ENCODE peak calls at places on chromosomes 7 and 10, in ten cellular contexts. One of them, this sample, is unnamed. For H3K36me3, the result is how much of the 10 kb centered on the place peaks cover.

GRCh38 chr7:27210441-27211083 is 10.7 kb upstream of the HOXA13 start:
- DNase-seq in DND-41: peak
- DNase-seq in mesenchymal stem cell: peak
- DNase-seq in mammary epithelial cell: peak
- DNase-seq in HCT116: no peak
- DNase-seq in fibroblast of lung: peak
- DNase-seq in H1: peak
- DNase-seq in hepatocyte: peak
- DNase-seq in endothelial cell of umbilical vein: no peak
- DNase-seq in IMR-90: peak
- DNase-seq in this sample: peak

GRCh38 chr7:70383947-70384475 is 747.9 kb upstream of the GALNT17 start:
- DNase-seq in HCT116: no peak
- DNase-seq in fibroblast of lung: no peak
- DNase-seq in endothelial cell of umbilical vein: no peak
- DNase-seq in hepatocyte: no peak
- DNase-seq in mammary epithelial cell: no peak
- DNase-seq in DND-41: no peak
- DNase-seq in IMR-90: no peak
- DNase-seq in H1: no peak
- DNase-seq in mesenchymal stem cell: no peak
- DNase-seq in this sample: no peak

GRCh38 chr10:88386878-88387773 is 196.0 kb downstream of the RNLS start:
- DNase-seq in H1: no peak
- DNase-seq in IMR-90: peak
- DNase-seq in mesenchymal stem cell: peak
- DNase-seq in mammary epithelial cell: peak
- DNase-seq in endothelial cell of umbilical vein: peak
- DNase-seq in DND-41: peak
- DNase-seq in HCT116: peak
- DNase-seq in fibroblast of lung: peak
- DNase-seq in hepatocyte: peak
- DNase-seq in this sample: peak

GRCh38 chr7:108097703-108098102 is 32.5 kb downstream of the LAMB4 start:
- DNase-seq in fibroblast of lung: no peak
- DNase-seq in hepatocyte: no peak
- DNase-seq in DND-41: no peak
- DNase-seq in H1: no peak
- DNase-seq in IMR-90: no peak
- DNase-seq in endothelial cell of umbilical vein: peak
- DNase-seq in mammary epithelial cell: no peak
- DNase-seq in HCT116: peak
- DNase-seq in mesenchymal stem cell: no peak
- DNase-seq in this sample: peak

GRCh38 chr7:22154130-22154529 is 202.8 kb downstream of the RAPGEF5 start:
- DNase-seq in H1: no peak
- DNase-seq in IMR-90: no peak
- DNase-seq in DND-41: peak
- DNase-seq in endothelial cell of umbilical vein: peak
- DNase-seq in HCT116: no peak
- DNase-seq in fibroblast of lung: peak
- DNase-seq in mesenchymal stem cell: no peak
- DNase-seq in hepatocyte: no peak
- DNase-seq in mammary epithelial cell: no peak
- DNase-seq in this sample: peak

GRCh38 chr7:149853157-149853556 is 15.0 kb downstream of the ZNF862 start:
- DNase-seq in endothelial cell of umbilical vein: no peak
- DNase-seq in DND-41: no peak
- DNase-seq in H1: no peak
- DNase-seq in fibroblast of lung: no peak
- DNase-seq in mesenchymal stem cell: no peak
- DNase-seq in hepatocyte: no peak
- DNase-seq in mammary epithelial cell: no peak
- DNase-seq in IMR-90: peak
- DNase-seq in HCT116: no peak
- DNase-seq in this sample: no peak

GRCh38 chr10:5905854-5906507 is 15.9 kb downstream of the FBH1 start:
- DNase-seq in H1: no peak
- DNase-seq in DND-41: no peak
- DNase-seq in mesenchymal stem cell: no peak
- DNase-seq in endothelial cell of umbilical vein: no peak
- DNase-seq in hepatocyte: no peak
- DNase-seq in fibroblast of lung: no peak
- DNase-seq in IMR-90: no peak
- DNase-seq in HCT116: no peak
- DNase-seq in mammary epithelial cell: no peak
- DNase-seq in this sample: no peak

GRCh38 chr7:104179178-104179577 is 28.6 kb downstream of the ORC5 start:
- DNase-seq in fibroblast of lung: peak
- DNase-seq in hepatocyte: no peak
- DNase-seq in HCT116: no peak
- DNase-seq in endothelial cell of umbilical vein: no peak
- DNase-seq in IMR-90: peak
- DNase-seq in mammary epithelial cell: no peak
- DNase-seq in DND-41: no peak
- DNase-seq in H1: no peak
- DNase-seq in mesenchymal stem cell: no peak
- DNase-seq in this sample: peak

GRCh38 chr7:116224492-116225098 is 14.3 kb downstream of the TES start:
- DNase-seq in IMR-90: no peak
- DNase-seq in hepatocyte: no peak
- DNase-seq in H1: no peak
- DNase-seq in HCT116: no peak
- DNase-seq in endothelial cell of umbilical vein: no peak
- DNase-seq in mammary epithelial cell: no peak
- DNase-seq in fibroblast of lung: no peak
- DNase-seq in mesenchymal stem cell: no peak
- DNase-seq in DND-41: no peak
- DNase-seq in this sample: no peak

GRCh38 chr10:68359189-68359588 is 26.5 kb upstream of the PBLD start:
- DNase-seq in endothelial cell of umbilical vein: no peak
- DNase-seq in H1: no peak
- DNase-seq in IMR-90: no peak
- DNase-seq in fibroblast of lung: no peak
- DNase-seq in DND-41: no peak
- DNase-seq in hepatocyte: no peak
- DNase-seq in HCT116: no peak
- DNase-seq in mesenchymal stem cell: no peak
- DNase-seq in mammary epithelial cell: no peak
- DNase-seq in this sample: no peak

GRCh38 chr7:55188590-55189446 is 170.0 kb downstream of the EGFR start:
- DNase-seq in IMR-90: no peak
- DNase-seq in HCT116: no peak
- DNase-seq in hepatocyte: peak
- DNase-seq in endothelial cell of umbilical vein: no peak
- DNase-seq in H1: peak
- DNase-seq in mesenchymal stem cell: no peak
- DNase-seq in fibroblast of lung: no peak
- DNase-seq in mammary epithelial cell: no peak
- DNase-seq in DND-41: no peak
- DNase-seq in this sample: no peak

GRCh38 chr7:55187701-55188491 is 169.1 kb downstream of the EGFR start:
- DNase-seq in H1: peak
- DNase-seq in IMR-90: no peak
- DNase-seq in DND-41: no peak
- DNase-seq in fibroblast of lung: no peak
- DNase-seq in HCT116: no peak
- DNase-seq in mammary epithelial cell: no peak
- DNase-seq in hepatocyte: peak
- DNase-seq in mesenchymal stem cell: no peak
- DNase-seq in endothelial cell of umbilical vein: peak
- DNase-seq in this sample: no peak

GRCh38 chr7:55185321-55185802 is 166.5 kb downstream of the EGFR start:
- DNase-seq in fibroblast of lung: no peak
- DNase-seq in hepatocyte: no peak
- DNase-seq in H1: peak
- DNase-seq in mammary epithelial cell: peak
- DNase-seq in IMR-90: peak
- DNase-seq in DND-41: no peak
- DNase-seq in mesenchymal stem cell: no peak
- DNase-seq in HCT116: no peak
- DNase-seq in endothelial cell of umbilical vein: no peak
- DNase-seq in this sample: no peak

GRCh38 chr7:55183897-55184296 is 165.1 kb downstream of the EGFR start:
- DNase-seq in fibroblast of lung: no peak
- DNase-seq in H1: no peak
- DNase-seq in hepatocyte: no peak
- DNase-seq in mesenchymal stem cell: no peak
- DNase-seq in HCT116: no peak
- DNase-seq in mammary epithelial cell: no peak
- DNase-seq in endothelial cell of umbilical vein: no peak
- DNase-seq in IMR-90: no peak
- DNase-seq in DND-41: no peak
- DNase-seq in this sample: no peak

GRCh38 chr7:55185941-55186609 is 167.3 kb downstream of the EGFR start:
- DNase-seq in DND-41: no peak
- DNase-seq in endothelial cell of umbilical vein: peak
- DNase-seq in IMR-90: peak
- DNase-seq in fibroblast of lung: peak
- DNase-seq in mesenchymal stem cell: peak
- DNase-seq in H1: peak
- DNase-seq in hepatocyte: peak
- DNase-seq in HCT116: peak
- DNase-seq in mammary epithelial cell: peak
- DNase-seq in this sample: no peak
- H3K36me3 ChIP-seq in DND-41: under half
- H3K36me3 ChIP-seq in endothelial cell of umbilical vein: under half
- H3K36me3 ChIP-seq in IMR-90: under half
- H3K36me3 ChIP-seq in fibroblast of lung: under half
- H3K36me3 ChIP-seq in mesenchymal stem cell: half or more
- H3K36me3 ChIP-seq in H1: under half
- H3K36me3 ChIP-seq in hepatocyte: under half
- H3K36me3 ChIP-seq in HCT116: under half
- H3K36me3 ChIP-seq in mammary epithelial cell: half or more
- H3K36me3 ChIP-seq in this sample: under half

DNA sequence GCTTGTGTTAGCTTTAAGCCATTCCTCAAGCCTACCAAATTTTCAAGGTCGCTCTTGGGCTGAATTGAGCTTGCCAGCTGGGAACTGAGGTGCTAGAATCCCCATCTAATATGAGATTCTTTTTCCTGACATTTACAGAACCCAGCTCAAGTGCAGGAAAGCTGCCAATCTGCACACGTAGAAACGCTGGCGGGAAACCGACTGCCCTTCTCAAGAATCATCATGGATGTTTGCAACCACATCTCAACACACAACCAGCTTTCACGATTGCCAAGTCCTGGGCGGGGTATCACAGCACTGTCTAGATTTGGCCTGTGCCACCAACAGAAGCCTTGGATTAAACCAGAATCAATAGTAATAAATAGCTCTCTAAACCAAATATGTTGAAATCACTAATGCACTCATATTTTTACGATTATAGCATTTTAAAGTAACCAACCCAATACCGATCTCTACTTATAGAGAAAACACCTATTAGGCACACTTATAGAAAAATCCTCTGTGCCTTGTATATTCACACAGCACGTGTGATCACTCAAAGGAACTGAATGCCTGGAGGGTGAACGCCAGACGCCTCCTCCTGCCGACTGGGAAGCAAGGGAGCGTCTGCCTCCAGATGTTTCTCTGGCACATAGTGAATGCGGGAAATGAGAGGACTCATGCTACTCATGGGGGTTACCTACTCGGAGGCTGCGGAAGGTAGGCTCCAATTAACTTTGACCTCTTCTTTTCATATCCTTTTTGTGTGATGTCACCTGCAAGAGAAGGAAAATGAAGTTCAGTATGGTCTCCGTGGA is 203.5 kb downstream of the DIP2C start:
- DNase-seq in endothelial cell of umbilical vein: no peak
- DNase-seq in H1: peak
- DNase-seq in fibroblast of lung: peak
- DNase-seq in mammary epithelial cell: no peak
- DNase-seq in IMR-90: no peak
- DNase-seq in HCT116: no peak
- DNase-seq in mesenchymal stem cell: no peak
- DNase-seq in DND-41: no peak
- DNase-seq in hepatocyte: no peak
- DNase-seq in this sample: no peak
- H2AFZ ChIP-seq in endothelial cell of umbilical vein: no peak
- H2AFZ ChIP-seq in H1: no peak
- H2AFZ ChIP-seq in fibroblast of lung: no peak
- H2AFZ ChIP-seq in mammary epithelial cell: no peak
- H2AFZ ChIP-seq in IMR-90: no peak
- H2AFZ ChIP-seq in HCT116: no peak
- H2AFZ ChIP-seq in mesenchymal stem cell: no peak
- H2AFZ ChIP-seq in DND-41: no peak
- H2AFZ ChIP-seq in hepatocyte: no peak
- H2AFZ ChIP-seq in this sample: no peak

GRCh38 chr10:844552-844951 is 87.0 kb downstream of the LARP4B start:
- DNase-seq in H1: no peak
- DNase-seq in IMR-90: peak
- DNase-seq in mammary epithelial cell: no peak
- DNase-seq in HCT116: no peak
- DNase-seq in mesenchymal stem cell: peak
- DNase-seq in DND-41: no peak
- DNase-seq in hepatocyte: no peak
- DNase-seq in fibroblast of lung: peak
- DNase-seq in endothelial cell of umbilical vein: no peak
- DNase-seq in this sample: no peak
- H3K36me3 ChIP-seq in H1: under half
- H3K36me3 ChIP-seq in IMR-90: under half
- H3K36me3 ChIP-seq in mammary epithelial cell: under half
- H3K36me3 ChIP-seq in HCT116: under half
- H3K36me3 ChIP-seq in mesenchymal stem cell: half or more
- H3K36me3 ChIP-seq in DND-41: half or more
- H3K36me3 ChIP-seq in hepatocyte: under half
- H3K36me3 ChIP-seq in fibroblast of lung: under half
- H3K36me3 ChIP-seq in endothelial cell of umbilical vein: under half
- H3K36me3 ChIP-seq in this sample: under half

GRCh38 chr7:94669773-94670495 is 14.0 kb upstream of the SGCE start:
- DNase-seq in H1: no peak
- DNase-seq in mammary epithelial cell: no peak
- DNase-seq in hepatocyte: no peak
- DNase-seq in fibroblast of lung: no peak
- DNase-seq in HCT116: no peak
- DNase-seq in DND-41: no peak
- DNase-seq in mesenchymal stem cell: no peak
- DNase-seq in endothelial cell of umbilical vein: no peak
- DNase-seq in IMR-90: no peak
- DNase-seq in this sample: no peak

GRCh38 chr7:94676431-94676830 is 20.5 kb upstream of the SGCE start:
- DNase-seq in fibroblast of lung: no peak
- DNase-seq in IMR-90: no peak
- DNase-seq in mammary epithelial cell: no peak
- DNase-seq in endothelial cell of umbilical vein: no peak
- DNase-seq in H1: no peak
- DNase-seq in DND-41: no peak
- DNase-seq in mesenchymal stem cell: no peak
- DNase-seq in hepatocyte: no peak
- DNase-seq in HCT116: no peak
- DNase-seq in this sample: no peak

GRCh38 chr7:94671444-94672235 is 15.7 kb upstream of the SGCE start:
- DNase-seq in DND-41: no peak
- DNase-seq in mammary epithelial cell: no peak
- DNase-seq in H1: no peak
- DNase-seq in mesenchymal stem cell: no peak
- DNase-seq in endothelial cell of umbilical vein: no peak
- DNase-seq in fibroblast of lung: no peak
- DNase-seq in hepatocyte: no peak
- DNase-seq in HCT116: no peak
- DNase-seq in IMR-90: no peak
- DNase-seq in this sample: no peak

GRCh38 chr7:94679341-94679740 is 23.4 kb upstream of the SGCE start:
- DNase-seq in mammary epithelial cell: no peak
- DNase-seq in mesenchymal stem cell: no peak
- DNase-seq in endothelial cell of umbilical vein: no peak
- DNase-seq in hepatocyte: no peak
- DNase-seq in fibroblast of lung: peak
- DNase-seq in IMR-90: peak
- DNase-seq in HCT116: no peak
- DNase-seq in H1: no peak
- DNase-seq in DND-41: no peak
- DNase-seq in this sample: no peak

GRCh38 chr7:94675356-94675755 is 19.4 kb upstream of the SGCE start:
- DNase-seq in IMR-90: peak
- DNase-seq in hepatocyte: no peak
- DNase-seq in DND-41: no peak
- DNase-seq in HCT116: no peak
- DNase-seq in fibroblast of lung: no peak
- DNase-seq in endothelial cell of umbilical vein: no peak
- DNase-seq in mesenchymal stem cell: no peak
- DNase-seq in mammary epithelial cell: no peak
- DNase-seq in H1: no peak
- DNase-seq in this sample: no peak
- H2AFZ ChIP-seq in IMR-90: no peak
- H2AFZ ChIP-seq in hepatocyte: no peak
- H2AFZ ChIP-seq in DND-41: no peak
- H2AFZ ChIP-seq in HCT116: no peak
- H2AFZ ChIP-seq in fibroblast of lung: no peak
- H2AFZ ChIP-seq in endothelial cell of umbilical vein: no peak
- H2AFZ ChIP-seq in mesenchymal stem cell: no peak
- H2AFZ ChIP-seq in mammary epithelial cell: no peak
- H2AFZ ChIP-seq in H1: no peak
- H2AFZ ChIP-seq in this sample: no peak

This sample was measured in GM23338.